ENCODE peak calls at places on chromosomes 5 and 9, in four cellular contexts. V is CD4-positive, alpha-beta T cell; P is body of pancreas; L is astrocyte. J is an unnamed sample.
A peak's percentile ranks its signal among the peaks of the same experiment; 100 is the strongest.

GRCh38 chr9:129206921-129207320 is 28.9 kb upstream of the IER5L start:
- DNase-seq in V (no peak), P (no peak), L (no peak), J (no peak)

GRCh38 chr9:89781838-89782237 is 177.0 kb downstream of the GADD45G start:
- DNase-seq in P (no peak), L (no peak), V (no peak), J (no peak)

GRCh38 chr9:123445981-123446610 is 90.1 kb downstream of the CRB2 start:
- DNase-seq in V (peak; percentile 24), P (no peak), L (peak; percentile 72), J (no peak)

GRCh38 chr5:179250561-179251225 is 94.6 kb downstream of the ADAMTS2 start:
- DNase-seq in V (peak; percentile 24), L (no peak), P (no peak), J (no peak)

GRCh38 chr5:81545911-81546310 is 152.0 kb upstream of the ACOT12 start:
- DNase-seq in L (no peak), V (no peak), P (no peak), J (no peak)

GRCh38 chr9:91298304-91298703 is 63.4 kb downstream of the AUH start:
- DNase-seq in L (no peak), V (no peak), P (no peak), J (no peak)

GRCh38 chr9:100670719-100671118 is 92.8 kb downstream of the CAVIN4 start:
- DNase-seq in V (no peak), P (no peak), L (no peak), J (no peak)

GRCh38 chr9:130149031-130149430 is 23.2 kb upstream of the NCS1 start:
- DNase-seq in P (no peak), V (no peak), L (no peak), J (no peak)

GRCh38 chr5:35004200-35004599 is 43.5 kb downstream of the AGXT2 start:
- DNase-seq in L (no peak), P (no peak), V (no peak), J (no peak)

GRCh38 chr9:90905822-90906221 is 104.2 kb downstream of the SYK start:
- DNase-seq in P (no peak), L (no peak), V (no peak), J (no peak)

GRCh38 chr5:83891261-83891660 is 170.6 kb upstream of the HAPLN1 start:
- DNase-seq in V (no peak), L (peak; percentile 42), P (no peak), J (no peak)

GRCh38 chr9:135474915-135475314 is 4.7 kb upstream of the PPP1R26 start:
- DNase-seq in L (no peak), V (no peak), P (no peak), J (no peak)

DNA sequence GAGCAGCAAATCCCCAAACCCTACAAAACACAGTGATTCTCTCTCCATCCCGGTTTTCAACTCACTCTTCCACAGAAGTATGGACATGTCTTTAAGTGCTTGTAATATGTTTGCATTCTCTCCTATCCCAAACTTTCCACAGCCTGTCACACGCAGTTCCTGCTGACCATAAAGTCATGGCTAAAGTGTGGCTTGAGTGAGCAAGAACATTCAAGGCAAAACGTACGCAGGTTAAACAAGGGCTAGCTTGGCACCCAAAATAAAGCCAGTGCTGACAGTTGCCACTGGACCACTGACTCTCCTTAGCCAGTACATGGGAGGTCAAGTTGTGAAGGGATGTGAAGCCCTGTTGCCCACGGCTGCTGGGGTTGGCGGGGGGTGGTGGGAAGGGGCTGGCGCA is 211.1 kb upstream of the IRX1 start:
- DNase-seq in L (no peak), V (no peak), P (no peak), J (no peak)
- H3K27ac ChIP-seq in L (no peak overlapping the region), V (no peak overlapping the region), P (no peak overlapping the region), J (no peak overlapping the region)

DNA sequence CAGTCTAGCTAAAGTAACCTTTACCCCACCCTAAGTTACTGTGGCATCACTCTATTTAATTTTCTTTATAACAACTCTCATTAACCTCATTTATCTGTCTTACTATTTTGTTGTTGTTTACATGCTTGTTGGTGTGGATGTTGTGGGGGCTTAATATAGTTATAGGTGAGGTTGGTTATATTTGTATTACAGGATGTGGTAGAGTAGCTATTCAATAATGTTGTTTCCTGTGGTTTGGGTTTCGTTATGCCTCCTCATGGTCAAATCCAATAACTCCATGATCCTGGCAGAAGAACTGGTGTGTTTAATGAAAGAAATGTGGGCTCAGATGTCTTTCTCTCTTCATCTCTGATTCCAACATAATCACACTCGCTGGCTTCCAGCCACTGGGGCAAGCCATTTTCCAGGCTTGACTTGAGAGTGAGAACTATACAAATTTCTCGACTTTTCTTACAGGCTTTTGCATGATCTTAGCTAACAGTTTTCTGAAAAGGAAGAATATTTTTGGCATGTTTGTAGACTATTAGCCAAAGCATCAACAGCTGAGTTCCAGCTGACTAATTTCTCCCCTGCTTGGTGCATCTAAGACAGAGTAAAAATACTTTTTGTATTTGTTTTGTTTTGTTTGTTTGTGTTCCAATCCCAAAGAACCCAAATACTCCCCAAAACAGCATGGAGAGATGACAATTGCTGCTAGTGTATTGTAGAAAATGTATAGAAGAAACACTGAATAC is 303.7 kb upstream of the PAPPA start:
- DNase-seq in P (no peak), V (no peak), L (no peak), J (no peak)
- TF ChIP-seq CTCF in P (no peak), V (no peak), L (no peak), J (no peak)

GRCh38 chr5:160472482-160472881 is 50.8 kb downstream of the PTTG1 start:
- DNase-seq in V (no peak), P (no peak), L (no peak), J (no peak)

GRCh38 chr5:160469156-160470144 is 47.8 kb downstream of the PTTG1 start:
- DNase-seq in L (no peak), P (no peak), V (no peak), J (no peak)

GRCh38 chr5:160470437-160471341 is 49.0 kb downstream of the PTTG1 start:
- DNase-seq in L (peak; percentile 63), P (no peak), V (no peak), J (no peak)

GRCh38 chr5:160473736-160474483 is 52.3 kb downstream of the PTTG1 start:
- DNase-seq in V (no peak), L (no peak), P (no peak), J (no peak)

GRCh38 chr5:160471761-160472160 is 50.1 kb downstream of the PTTG1 start:
- DNase-seq in L (no peak), V (no peak), P (no peak), J (no peak)
- H3K27ac ChIP-seq in L (no peak overlapping the region), V (peak overlapping the region; percentile 36), P (no peak overlapping the region), J (no peak overlapping the region)

GRCh38 chr5:66001952-66002351 is 75.6 kb downstream of the ERBIN start:
- DNase-seq in P (no peak), V (no peak), L (no peak), J (no peak)
- TF ChIP-seq CTCF in P (no peak), V (no peak), L (no peak), J (no peak)

J was measured in lung.